ENCODE peak calls at places on chromosomes 13 and 19, in eight cellular contexts. P is NCI-H446 treated with DMSO at 0.1 percent for 48 hours; S is activated naive CD8-positive, alpha-beta T cell treated with anti-CD3 and anti-CD28 coated beads, Interleukin-2, amount 50 U/mL, for 24 hours; X is stimulated activated CD4-positive, alpha-beta T cell treated with anti-CD3 and anti-CD28 coated beads, Interleukin-15, amount 100 ng/mL, for 1 hour; L is pancreas; W is KBM-7; N is left kidney; V is fibroblast of the aortic adventitia. H is an unnamed sample.
A peak's percentile ranks its signal among the peaks of the same experiment; 100 is the strongest.

GRCh38 chr13:72384879-72385278 is 342.6 kb downstream of the MZT1 start:
- DNase-seq in P (no peak), S (no peak), X (no peak), L (no peak), W (no peak), N (no peak), V (peak; percentile 21), H (no peak)

GRCh38 chr19:7605490-7606222 is 10.0 kb downstream of the CAMSAP3 start:
- DNase-seq in P (no peak), S (peak; percentile 44), X (no peak), L (no peak), W (peak; percentile 70), N (peak; percentile 35), V (no peak), H (peak; percentile 19)

GRCh38 chr19:5934779-5935472 is 20.9 kb downstream of the CAPS start:
- DNase-seq in P (no peak), S (no peak), X (no peak), L (no peak), W (no peak), N (peak; percentile 94), V (peak; percentile 73), H (peak; percentile 92)

GRCh38 chr19:54425382-54425723 is 10.1 kb downstream of the TTYH1 start:
- DNase-seq in P (no peak), S (no peak), X (no peak), L (no peak), W (no peak), N (no peak), V (no peak), H (no peak)

GRCh38 chr13:110070511-110071120 is 236.3 kb downstream of the COL4A1 start:
- DNase-seq in P (no peak), S (no peak), X (no peak), L (no peak), W (no peak), N (no peak), V (peak; percentile 29), H (peak; percentile 82)

GRCh38 chr19:45960595-45961235 is 12.9 kb downstream of the NOVA2 start:
- DNase-seq in P (no peak), S (no peak), X (no peak), L (peak; percentile 35), W (no peak), N (no peak), V (no peak), H (no peak)

GRCh38 chr19:48926909-48927308 is 6.6 kb upstream of the DHDH start:
- DNase-seq in P (no peak), S (peak; percentile 8), X (no peak), L (peak; percentile 23), W (no peak), N (no peak), V (peak; percentile 99), H (peak; percentile 100)

GRCh38 chr19:2381151-2381822 is 21.2 kb downstream of the TMPRSS9 start:
- DNase-seq in P (no peak), S (no peak), X (no peak), L (no peak), W (no peak), N (peak; percentile 84), V (peak; percentile 21), H (no peak)

GRCh38 chr13:111658150-111659100 is 338.0 kb downstream of the TEX29 start:
- DNase-seq in P (no peak), S (no peak), X (no peak), L (no peak), W (no peak), N (peak; percentile 73), V (no peak), H (no peak)

GRCh38 chr13:53010374-53011105 is 18.1 kb upstream of the OLFM4 start:
- DNase-seq in P (no peak), S (no peak), X (no peak), L (peak; percentile 83), W (no peak), N (no peak), V (no peak), H (no peak)

GRCh38 chr19:39916851-39917396 is 17.5 kb downstream of the FCGBP start:
- DNase-seq in P (no peak), S (no peak), X (no peak), L (no peak), W (peak; percentile 17), N (peak; percentile 29), V (no peak), H (no peak)

GRCh38 chr13:113465241-113465640 is 12.0 kb upstream of the ADPRHL1 start:
- DNase-seq in P (no peak), S (no peak), X (no peak), L (no peak), W (no peak), N (no peak), V (no peak), H (no peak)

GRCh38 chr13:51041126-51041525 is 69.9 kb downstream of the C13orf42 start:
- DNase-seq in P (peak; percentile 84), S (no peak), X (no peak), L (no peak), W (no peak), N (no peak), V (no peak), H (no peak)

GRCh38 chr13:73228546-73228945 is 169.7 kb downstream of the KLF5 start:
- DNase-seq in P (no peak), S (no peak), X (no peak), L (no peak), W (no peak), N (no peak), V (peak; percentile 10), H (peak; percentile 33)

GRCh38 chr13:44815507-44816074 is 173.7 kb downstream of the NUFIP1 start:
- DNase-seq in P (no peak), S (peak; percentile 7), X (no peak), L (peak; percentile 10), W (no peak), N (no peak), V (peak; percentile 96), H (peak; percentile 95)

GRCh38 chr13:75843033-75843432 is 206.9 kb downstream of the LMO7 start:
- DNase-seq in P (no peak), S (no peak), X (no peak), L (no peak), W (no peak), N (no peak), V (no peak), H (no peak)

GRCh38 chr19:4506449-4507149 is 11.7 kb downstream of the PLIN4 start:
- DNase-seq in P (no peak), S (peak; percentile 20), X (no peak), L (no peak), W (no peak), N (no peak), V (peak; percentile 31), H (peak; percentile 75)

GRCh38 chr13:20924758-20925394 is 22.3 kb upstream of the XPO4 start:
- DNase-seq in P (peak; percentile 63), S (peak; percentile 81), X (peak; percentile 27), L (peak; percentile 39), W (peak; percentile 76), N (peak; percentile 96), V (peak; percentile 90), H (peak; percentile 82)

GRCh38 chr13:31807090-31807541 is 67.8 kb downstream of the RXFP2 start:
- DNase-seq in P (no peak), S (peak; percentile 4), X (no peak), L (no peak), W (peak; percentile 26), N (peak; percentile 44), V (no peak), H (peak; percentile 85)

GRCh38 chr19:11364935-11365334 is 9.5 kb upstream of the SWSAP1 start:
- DNase-seq in P (no peak), S (no peak), X (no peak), L (no peak), W (no peak), N (no peak), V (no peak), H (no peak)

GRCh38 chr19:54232552-54232934 is 9.7 kb upstream of the LILRB3 start:
- DNase-seq in P (no peak), S (no peak), X (no peak), L (no peak), W (no peak), N (no peak), V (no peak), H (no peak)

GRCh38 chr19:2578911-2579677 is 103.2 kb downstream of the GADD45B start:
- DNase-seq in P (peak; percentile 5), S (peak; percentile 72), X (peak; percentile 43), L (peak; percentile 83), W (peak; percentile 86), N (peak; percentile 93), V (peak; percentile 93), H (peak; percentile 94)

GRCh38 chr13:90696656-90697055 is 650.8 kb upstream of the MIR17HG start:
- DNase-seq in P (no peak), S (no peak), X (no peak), L (no peak), W (no peak), N (no peak), V (no peak), H (peak; percentile 28)

GRCh38 chr13:23505007-23505406 is 65.2 kb upstream of the TNFRSF19 start:
- DNase-seq in P (no peak), S (no peak), X (no peak), L (no peak), W (no peak), N (peak; percentile 32), V (peak; percentile 49), H (peak; percentile 72)

GRCh38 chr19:7122701-7123100 is 53.2 kb downstream of the ZNF557 start:
- DNase-seq in P (no peak), S (no peak), X (no peak), L (no peak), W (no peak), N (no peak), V (no peak), H (no peak)

H was measured in GM23248.